ENCODE peak calls at places on chromosome 4, in seven cellular contexts. T, X, A, K, H, M and C are unnamed samples.
A peak's percentile ranks its signal among the peaks of the same experiment; 100 is the strongest.

GRCh38 chr4:2930135-2930805 is 32.9 kb downstream of the NOP14 start:
- DNase-seq in T (peak; percentile 18), X (no peak), A (no peak), K (no peak), H (peak; percentile 36), M (no peak), C (peak; percentile 15)

GRCh38 chr4:38563703-38564490 is 100.1 kb upstream of the KLF3 start:
- DNase-seq in T (no peak), X (peak; percentile 13), A (no peak), K (peak; percentile 4), H (no peak), M (no peak), C (no peak)

GRCh38 chr4:73896416-73896815 is 27.2 kb downstream of the CXCL1 start:
- DNase-seq in T (no peak), X (no peak), A (no peak), K (no peak), H (no peak), M (no peak), C (no peak)

GRCh38 chr4:7647932-7648812 is 213.4 kb upstream of the PSAPL1 start:
- DNase-seq in T (no peak), X (peak; percentile 57), A (no peak), K (peak; percentile 52), H (no peak), M (peak; percentile 36), C (no peak)

GRCh38 chr4:90030953-90031352 is 96.2 kb upstream of the CCSER1 start:
- DNase-seq in T (no peak), X (no peak), A (no peak), K (peak; percentile 66), H (no peak), M (no peak), C (no peak)

GRCh38 chr4:141926414-141926813 is 290.0 kb downstream of the IL15 start:
- DNase-seq in T (no peak), X (no peak), A (no peak), K (no peak), H (no peak), M (no peak), C (no peak)

GRCh38 chr4:57097711-57098110 is 12.5 kb downstream of the IGFBP7 start:
- DNase-seq in T (no peak), X (no peak), A (no peak), K (no peak), H (no peak), M (no peak), C (no peak)

GRCh38 chr4:98448923-98449322 is 187.7 kb downstream of the RAP1GDS1 start:
- DNase-seq in T (no peak), X (no peak), A (no peak), K (no peak), H (no peak), M (peak; percentile 42), C (no peak)

GRCh38 chr4:148311493-148311892 is 130.7 kb downstream of the NR3C2 start:
- DNase-seq in T (no peak), X (peak; percentile 18), A (no peak), K (peak; percentile 15), H (no peak), M (no peak), C (no peak)

GRCh38 chr4:150348079-150348478 is 233.9 kb upstream of the MAB21L2 start:
- DNase-seq in T (no peak), X (peak; percentile 77), A (no peak), K (peak; percentile 89), H (no peak), M (peak; percentile 47), C (no peak)

GRCh38 chr4:79857811-79858210 is 215.2 kb downstream of the ANTXR2 start:
- DNase-seq in T (no peak), X (no peak), A (no peak), K (no peak), H (no peak), M (peak; percentile 26), C (no peak)

GRCh38 chr4:41747230-41748055 is 1.1 kb downstream of the PHOX2B start:
- DNase-seq in T (no peak), X (no peak), A (no peak), K (no peak), H (no peak), M (no peak), C (no peak)

GRCh38 chr4:59904331-59904730 is 1295.8 kb upstream of the ADGRL3 start:
- DNase-seq in T (no peak), X (no peak), A (no peak), K (peak; percentile 30), H (no peak), M (no peak), C (no peak)

GRCh38 chr4:153451931-153452660 is 14.1 kb upstream of the TMEM131L start:
- DNase-seq in T (no peak), X (no peak), A (no peak), K (no peak), H (peak; percentile 49), M (no peak), C (no peak)

GRCh38 chr4:52780206-52780605 is 29.0 kb upstream of the ERVMER34-1 start:
- DNase-seq in T (no peak), X (peak; percentile 54), A (no peak), K (peak; percentile 52), H (no peak), M (peak; percentile 64), C (peak; percentile 34)

GRCh38 chr4:173835863-173836262 is 305.8 kb upstream of the HAND2 start:
- DNase-seq in T (peak; percentile 27), X (peak; percentile 48), A (no peak), K (peak; percentile 23), H (no peak), M (peak; percentile 80), C (peak; percentile 16)

GRCh38 chr4:3517731-3518510 is 14.3 kb downstream of the LRPAP1 start:
- DNase-seq in T (no peak), X (no peak), A (peak; percentile 19), K (no peak), H (peak; percentile 45), M (no peak), C (peak; percentile 10)

GRCh38 chr4:151674804-151675290 is 86.0 kb downstream of the GATB start:
- DNase-seq in T (peak; percentile 64), X (peak; percentile 56), A (no peak), K (no peak), H (peak; percentile 63), M (peak; percentile 56), C (no peak)

GRCh38 chr4:112765317-112765989 is 128.5 kb downstream of the LARP7 start:
- DNase-seq in T (no peak), X (no peak), A (no peak), K (peak; percentile 26), H (no peak), M (peak; percentile 41), C (no peak)

GRCh38 chr4:118280501-118281218 is 72.1 kb downstream of the PRSS12 start:
- DNase-seq in T (peak; percentile 18), X (peak; percentile 69), A (no peak), K (peak; percentile 60), H (no peak), M (peak; percentile 77), C (no peak)
- H3K27ac ChIP-seq in T (no peak overlapping the region), X (peak overlapping the region; percentile 50), A (peak overlapping the region; percentile 96), K (no peak overlapping the region), H (no peak overlapping the region), M (no peak overlapping the region), C (no peak overlapping the region)

GRCh38 chr4:55395218-55395528 is 584 bp upstream of the TMEM165 start:
- DNase-seq in T (no peak), X (no peak), A (no peak), K (no peak), H (no peak), M (no peak), C (no peak)
- TF ChIP-seq CTCF in T (no peak), X (no peak), A (no peak), K (peak; percentile 34), H (peak; percentile 19), M (peak; percentile 3), C (no peak)

GRCh38 chr4:106583108-106583507 is 214.5 kb upstream of the GIMD1 start:
- DNase-seq in T (no peak), X (no peak), A (no peak), K (peak; percentile 20), H (no peak), M (no peak), C (no peak)
- H3K4me1 ChIP-seq in T (no peaks in the 10 kb centered on the region), X (peaks cover 30% of the 10 kb centered on the region), A (no peaks in the 10 kb centered on the region), K (peaks cover 51% of the 10 kb centered on the region), H (no peaks in the 10 kb centered on the region), M (peaks cover 6% of the 10 kb centered on the region), C (no peaks in the 10 kb centered on the region)

DNA sequence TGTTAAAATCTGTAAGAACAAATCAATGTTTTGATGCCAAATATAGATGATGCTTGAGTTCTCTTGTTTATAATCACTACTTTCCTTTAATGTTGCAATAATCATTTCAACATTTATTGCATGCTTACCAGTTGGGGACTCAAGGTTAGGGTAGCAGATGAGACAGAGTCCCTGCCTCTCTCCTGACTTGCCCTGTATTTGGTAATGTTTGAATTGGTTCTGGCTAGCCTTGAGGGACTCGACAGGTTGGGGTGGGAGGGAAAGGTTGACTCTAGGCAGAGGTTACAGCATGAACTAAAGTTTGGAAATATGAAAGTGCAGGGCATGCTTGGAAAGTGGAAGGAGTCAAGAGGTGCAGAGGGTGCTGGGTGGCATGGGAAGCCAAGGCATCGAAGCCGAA is 2.0 kb downstream of the SEC24B start:
- DNase-seq in T (no peak), X (no peak), A (no peak), K (no peak), H (no peak), M (no peak), C (no peak)
- H3K27ac ChIP-seq in T (no peak overlapping the region), X (no peak overlapping the region), A (no peak overlapping the region), K (no peak overlapping the region), H (no peak overlapping the region), M (no peak overlapping the region), C (no peak overlapping the region)

GRCh38 chr4:4866833-4867744 is 7.6 kb downstream of the MSX1 start:
- DNase-seq in T (peak; percentile 69), X (no peak), A (peak; percentile 47), K (no peak), H (no peak), M (peak; percentile 61), C (no peak)
- TF ChIP-seq CTCF in T (no peak), X (no peak), A (no peak), K (peak; percentile 14), H (no peak), M (peak; percentile 36), C (peak; percentile 27)